ENCODE peak calls at places on chromosome X, in eight cellular contexts. Y is neuronal stem cell, S is ascending aorta, K is GM23248, P is GM06990, J is fibroblast of lung, O is upper lobe of right lung, A is psoas muscle. C is an unnamed sample. For H3K27me3, the result is how much of the 10 kb centered on the place peaks cover.

GRCh38 chrX:102599950-102600579 is 750 bp downstream of the ARMCX5 start:
- DNase-seq in Y (no peak), S (no peak), K (peak), P (no peak), J (peak), O (no peak), A (no peak), C (peak)

GRCh38 chrX:34559325-34559724 is 97.8 kb downstream of the TMEM47 start:
- DNase-seq in Y (no peak), S (no peak), K (no peak), P (peak), J (peak), O (no peak), A (no peak), C (peak)

GRCh38 chrX:23656684-23657083 is 10.6 kb upstream of the PRDX4 start:
- DNase-seq in Y (no peak), S (no peak), K (peak), P (no peak), J (peak), O (no peak), A (no peak), C (no peak)

GRCh38 chrX:78129714-78130113 is 9.7 kb downstream of the TAF9B start:
- DNase-seq in Y (no peak), S (no peak), K (no peak), P (no peak), J (no peak), O (no peak), A (no peak), C (no peak)

GRCh38 chrX:24563291-24564010 is 83.7 kb downstream of the PCYT1B start:
- DNase-seq in Y (no peak), S (no peak), K (no peak), P (no peak), J (no peak), O (no peak), A (no peak), C (no peak)

GRCh38 chrX:26925088-26925487 is 538.1 kb downstream of the PPP4R3C start:
- DNase-seq in Y (no peak), S (no peak), K (peak), P (no peak), J (no peak), O (no peak), A (no peak), C (no peak)

GRCh38 chrX:154991476-154991875 is 31.0 kb downstream of the F8 start:
- DNase-seq in Y (no peak), S (no peak), K (no peak), P (peak), J (no peak), O (no peak), A (no peak), C (no peak)

GRCh38 chrX:112058255-112058654 is 24.3 kb downstream of the TRPC5 start:
- DNase-seq in Y (no peak), S (no peak), K (peak), P (no peak), J (no peak), O (no peak), A (no peak), C (no peak)

GRCh38 chrX:15151267-15152196 is 118.4 kb downstream of the ASB9 start:
- DNase-seq in Y (no peak), S (no peak), K (peak), P (peak), J (no peak), O (no peak), A (no peak), C (no peak)

DNA sequence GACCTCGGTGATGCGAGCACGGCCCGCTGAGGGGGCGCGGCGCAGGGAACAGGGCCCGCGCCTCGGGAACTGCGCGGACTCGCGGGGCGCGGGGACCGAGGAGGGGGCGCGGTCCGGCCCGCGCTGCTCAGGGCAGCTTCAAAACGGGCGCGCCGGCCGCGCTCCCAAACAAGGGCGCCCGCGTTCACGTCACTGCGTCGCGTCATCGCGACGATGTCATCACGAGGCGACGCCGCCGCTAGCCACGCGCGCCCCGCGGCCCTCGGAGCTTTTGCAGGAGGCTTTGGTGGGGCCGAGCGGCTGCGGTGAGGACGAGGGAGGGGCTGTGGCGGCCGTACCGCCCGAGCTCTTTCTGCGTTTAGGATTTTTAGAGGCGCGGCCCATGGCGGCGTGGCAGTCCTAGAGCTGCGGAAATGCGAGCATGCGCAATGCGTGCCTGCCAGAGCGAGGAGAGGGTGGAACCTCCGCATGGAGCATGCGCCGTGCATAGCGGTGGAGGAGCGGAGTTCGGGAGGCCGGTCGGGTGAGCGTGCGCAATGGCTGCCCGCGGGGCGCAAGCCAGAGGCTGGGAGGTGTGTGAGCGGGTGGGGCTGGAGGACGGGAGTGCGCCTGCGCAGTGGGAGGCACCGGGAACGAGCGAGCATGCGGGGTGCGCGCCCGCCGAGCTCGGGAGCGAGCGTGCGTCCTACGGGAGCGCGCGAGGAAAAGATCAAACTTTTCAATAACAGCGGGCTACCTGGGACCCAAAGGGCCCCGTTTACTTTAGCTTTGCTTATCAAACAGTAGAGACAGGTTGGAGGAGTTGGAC is at the start of gene PPP2R3B:
- DNase-seq in Y (peak), S (peak), K (peak), P (peak), J (peak), O (peak), A (peak), C (peak)
- H3K27me3 ChIP-seq in Y (under half), S (under half), K (under half), P (under half), J (under half), O (under half), A (under half), C (under half)

GRCh38 chrX:136171420-136171819 is 24.1 kb downstream of the FHL1 start:
- DNase-seq in Y (no peak), S (no peak), K (no peak), P (no peak), J (no peak), O (no peak), A (no peak), C (no peak)
- H3K4me3 ChIP-seq in Y (no peak), S (peak), K (no peak), P (no peak), J (no peak), O (no peak), A (peak), C (no peak)

GRCh38 chrX:72306851-72307645 is 1.3 kb upstream of the CITED1 start:
- DNase-seq in Y (peak), S (no peak), K (peak), P (peak), J (peak), O (peak), A (peak), C (peak)

GRCh38 chrX:72308566-72309296 is 3.0 kb upstream of the CITED1 start:
- DNase-seq in Y (peak), S (no peak), K (peak), P (peak), J (peak), O (peak), A (peak), C (peak)

GRCh38 chrX:72306085-72306801 is 529 bp upstream of the CITED1 start:
- DNase-seq in Y (no peak), S (no peak), K (peak), P (no peak), J (no peak), O (no peak), A (no peak), C (no peak)

GRCh38 chrX:72308209-72308565 is 2.5 kb upstream of the CITED1 start:
- DNase-seq in Y (no peak), S (no peak), K (no peak), P (no peak), J (no peak), O (no peak), A (no peak), C (no peak)

GRCh38 chrX:72307646-72308051 is 1.9 kb upstream of the CITED1 start:
- DNase-seq in Y (no peak), S (no peak), K (peak), P (no peak), J (no peak), O (no peak), A (no peak), C (no peak)
- H3K27me3 ChIP-seq in Y (half or more), S (under half), K (under half), P (under half), J (half or more), O (under half), A (half or more), C (half or more)

DNA sequence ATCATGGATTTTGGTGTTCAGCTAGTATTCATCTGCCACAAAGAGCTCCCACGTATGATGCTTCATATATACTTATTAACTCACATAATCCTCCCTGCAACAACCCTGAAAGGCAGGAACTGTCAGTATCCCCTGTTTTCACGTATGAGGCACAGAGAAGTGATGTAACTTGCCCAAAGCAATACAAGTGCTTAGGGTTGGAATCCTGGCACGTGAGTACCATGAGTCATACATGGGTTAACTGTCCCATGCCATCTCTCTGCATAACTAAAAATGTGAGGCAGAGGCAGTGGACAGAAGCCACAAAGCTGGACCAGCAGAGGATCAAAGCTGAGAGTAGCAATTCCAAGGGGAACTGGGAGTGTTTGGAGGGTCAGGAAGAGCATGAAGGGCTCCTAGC is 35.7 kb upstream of the EGFL6 start:
- DNase-seq in Y (no peak), S (no peak), K (peak), P (no peak), J (peak), O (no peak), A (no peak), C (no peak)
- H3K4me3 ChIP-seq in Y (no peak), S (no peak), K (no peak), P (no peak), J (no peak), O (no peak), A (no peak), C (no peak)

GRCh38 chrX:116436358-116436816 is at the start of gene SLC6A14:
- DNase-seq in Y (no peak), S (no peak), K (no peak), P (no peak), J (no peak), O (peak), A (peak), C (no peak)
- H3K27me3 ChIP-seq in Y (under half), S (under half), K (under half), P (under half), J (under half), O (under half), A (under half), C (under half)

GRCh38 chrX:136194546-136194945 is 47.2 kb downstream of the FHL1 start:
- DNase-seq in Y (no peak), S (no peak), K (no peak), P (no peak), J (no peak), O (no peak), A (no peak), C (no peak)
- H3K4me3 ChIP-seq in Y (no peak), S (no peak), K (no peak), P (no peak), J (no peak), O (no peak), A (peak), C (no peak)

GRCh38 chrX:47247206-47247998 is 14.6 kb downstream of the USP11 start:
- DNase-seq in Y (no peak), S (no peak), K (peak), P (no peak), J (peak), O (no peak), A (no peak), C (peak)
- H3K27me3 ChIP-seq in Y (under half), S (under half), K (under half), P (under half), J (under half), O (under half), A (under half), C (under half)